ENCODE peak calls at places on chromosomes 1 and 21, in four cellular contexts. K is uterus, R is nephron progenitor cell, P is brain microvascular endothelial cell. I is an unnamed sample.
A peak's percentile ranks its signal among the peaks of the same experiment; 100 is the strongest.

GRCh38 chr1:46198026-46198826 is at the start of gene POMGNT1:
- DNase-seq in P (peak; percentile 16), K (peak; percentile 76), R (peak; percentile 82), I (peak; percentile 98)

GRCh38 chr1:225653463-225654276 is 747 bp upstream of the ENAH start:
- DNase-seq in K (peak; percentile 79), P (peak; percentile 80), R (peak; percentile 63), I (peak; percentile 30)

GRCh38 chr1:18191037-18191867 is 83.7 kb downstream of the IGSF21 start:
- DNase-seq in K (no peak), R (no peak), P (no peak), I (no peak)

GRCh38 chr1:40039245-40039756 is 1.2 kb upstream of the CAP1 start:
- DNase-seq in R (no peak), P (no peak), K (no peak), I (no peak)

GRCh38 chr1:244030481-244031040 is 20.5 kb upstream of the ZBTB18 start:
- DNase-seq in P (no peak), R (no peak), K (no peak), I (no peak)

GRCh38 chr1:85088408-85088784 is 40.1 kb upstream of the MCOLN3 start:
- DNase-seq in P (no peak), K (no peak), R (no peak), I (no peak)

GRCh38 chr1:40395211-40396175 is 22.0 kb downstream of the SMAP2 start:
- DNase-seq in R (no peak), K (no peak), P (no peak), I (no peak)

GRCh38 chr1:164803366-164803765 is 244.4 kb downstream of the PBX1 start:
- DNase-seq in K (no peak), P (peak; percentile 94), R (no peak), I (no peak)

GRCh38 chr1:96557336-96557735 is 164.2 kb upstream of the PTBP2 start:
- DNase-seq in K (no peak), P (no peak), R (no peak), I (no peak)

GRCh38 chr21:46604975-46605758 is at the start of gene S100B:
- DNase-seq in P (no peak), K (no peak), R (no peak), I (no peak)

GRCh38 chr1:33367488-33368405 is 46.8 kb upstream of the A3GALT2 start:
- DNase-seq in R (peak; percentile 91), P (peak; percentile 70), K (peak; percentile 89), I (peak; percentile 91)

GRCh38 chr1:225919906-225920305 is 4.1 kb downstream of the PYCR2 start:
- DNase-seq in P (no peak), K (no peak), R (no peak), I (no peak)

GRCh38 chr1:6198646-6199297 is 623 bp downstream of the RPL22 start:
- DNase-seq in K (no peak), P (no peak), R (no peak), I (no peak)

GRCh38 chr1:6386371-6386949 is 7.1 kb downstream of the ACOT7 start:
- DNase-seq in R (no peak), P (no peak), K (no peak), I (no peak)

GRCh38 chr1:245153081-245153644 is 1.6 kb upstream of the KIF26B start:
- DNase-seq in R (peak; percentile 73), K (peak; percentile 42), P (peak; percentile 73), I (peak; percentile 84)

GRCh38 chr1:111801071-111801850 is 45.6 kb downstream of the DDX20 start:
- DNase-seq in R (no peak), P (no peak), K (no peak), I (no peak)

GRCh38 chr1:234579967-234580366 is 30.0 kb downstream of the IRF2BP2 start:
- DNase-seq in R (no peak), K (no peak), P (no peak), I (peak; percentile 23)

GRCh38 chr1:119617751-119618691 is 30.0 kb downstream of the ZNF697 start:
- DNase-seq in P (no peak), K (no peak), R (no peak), I (no peak)

GRCh38 chr1:182617075-182617429 is 12.9 kb upstream of the RGS16 start:
- DNase-seq in K (no peak), P (no peak), R (no peak), I (no peak)

GRCh38 chr1:92943515-92943873 is 17.8 kb downstream of the DIPK1A start:
- DNase-seq in K (no peak), R (no peak), P (no peak), I (no peak)

GRCh38 chr1:239951518-239952130 is 140.1 kb upstream of the FMN2 start:
- DNase-seq in P (peak; percentile 75), K (no peak), R (peak; percentile 80), I (peak; percentile 59)

GRCh38 chr1:232579958-232580705 is 49.8 kb downstream of the SIPA1L2 start:
- DNase-seq in P (no peak), K (no peak), R (no peak), I (no peak)

GRCh38 chr1:181104790-181105133 is 16.3 kb downstream of the IER5 start:
- DNase-seq in R (peak; percentile 74), P (no peak), K (peak; percentile 63), I (peak; percentile 44)

GRCh38 chr1:247421074-247421473 is 5.1 kb downstream of the NLRP3 start:
- DNase-seq in P (no peak), K (no peak), R (no peak), I (no peak)

GRCh38 chr1:119647228-119647733 is 785 bp downstream of the ZNF697 start:
- DNase-seq in R (peak; percentile 27), K (no peak), P (no peak), I (no peak)

GRCh38 chr1:171352554-171352953 is 38.6 kb downstream of the FMO4 start:
- DNase-seq in K (no peak), P (no peak), R (no peak), I (no peak)

GRCh38 chr1:94236630-94237290 is 624 bp downstream of the ARHGAP29 start:
- DNase-seq in K (peak; percentile 24), P (no peak), R (no peak), I (no peak)

GRCh38 chr1:4084896-4085295 is 184.8 kb upstream of the C1orf174 start:
- DNase-seq in K (no peak), R (no peak), P (no peak), I (no peak)

GRCh38 chr1:192493584-192493983 is 82.0 kb upstream of the RGS1 start:
- DNase-seq in R (no peak), P (no peak), K (no peak), I (no peak)

GRCh38 chr1:91872560-91873081 is 13.3 kb downstream of the TGFBR3 start:
- DNase-seq in P (no peak), K (no peak), R (no peak), I (no peak)

GRCh38 chr1:73998348-73998959 is 199.5 kb downstream of the LRRIQ3 start:
- DNase-seq in R (no peak), P (no peak), K (no peak), I (peak; percentile 8)

GRCh38 chr1:99598738-99599411 is 47.0 kb upstream of the PALMD start:
- DNase-seq in R (no peak), P (peak; percentile 14), K (no peak), I (no peak)

GRCh38 chr1:3423245-3423829 is 31.1 kb upstream of the ARHGEF16 start:
- DNase-seq in R (no peak), P (no peak), K (peak; percentile 31), I (no peak)

GRCh38 chr1:193113258-193113991 is 8.2 kb upstream of the GLRX2 start:
- DNase-seq in K (no peak), R (no peak), P (no peak), I (no peak)

GRCh38 chr21:45463871-45464270 is 58.9 kb downstream of the COL18A1 start:
- DNase-seq in P (no peak), K (no peak), R (no peak), I (no peak)

GRCh38 chr1:214106375-214106774 is 118.6 kb downstream of the PROX1 start:
- DNase-seq in K (no peak), R (no peak), P (no peak), I (no peak)

GRCh38 chr21:32132911-32133310 is 145.9 kb downstream of the MIS18A start:
- DNase-seq in P (no peak), R (no peak), K (no peak), I (no peak)

GRCh38 chr21:41973861-41974751 is 20.3 kb upstream of the C2CD2 start:
- DNase-seq in K (no peak), P (no peak), R (no peak), I (peak; percentile 51)
- TF ChIP-seq CTCF in K (peak; percentile 4), P (peak; percentile 34), R (no peak), I (no peak)

DNA sequence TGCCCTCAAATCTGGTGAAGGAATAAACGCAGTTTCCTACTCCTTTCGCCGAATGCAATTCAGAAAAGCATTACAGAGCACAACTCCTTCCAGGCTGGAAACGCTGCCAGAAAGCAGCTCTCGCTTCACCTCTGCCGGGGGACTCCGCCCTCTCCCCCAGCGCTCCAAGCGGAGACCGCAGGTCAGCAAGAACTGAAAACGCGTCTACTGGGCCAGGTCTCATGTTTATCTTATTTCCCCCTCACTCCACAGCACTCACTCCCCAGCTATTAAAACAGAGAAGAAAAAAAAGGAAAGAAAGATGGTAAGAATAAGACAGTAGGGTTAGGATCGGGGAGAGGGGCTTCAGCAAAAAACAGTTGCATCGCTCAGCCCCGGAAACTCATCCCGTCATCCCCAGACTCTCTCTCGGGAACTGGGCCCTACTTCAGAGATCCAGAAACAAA is 833 bp upstream of the RCOR3 start:
- DNase-seq in R (peak; percentile 70), P (peak; percentile 63), K (peak; percentile 85), I (peak; percentile 70)
- TF ChIP-seq CTCF in R (no peak), P (peak; percentile 31), K (no peak), I (no peak)

GRCh38 chr1:31694069-31694909 is 9.5 kb downstream of the COL16A1 start:
- DNase-seq in R (no peak), K (no peak), P (no peak), I (no peak)

GRCh38 chr1:31697369-31697984 is 6.3 kb downstream of the COL16A1 start:
- DNase-seq in P (no peak), K (no peak), R (no peak), I (no peak)

GRCh38 chr1:31694910-31695300 is 8.9 kb downstream of the COL16A1 start:
- DNase-seq in K (no peak), R (no peak), P (no peak), I (no peak)

GRCh38 chr1:31696246-31696645 is 7.6 kb downstream of the COL16A1 start:
- DNase-seq in K (no peak), P (no peak), R (no peak), I (no peak)

DNA sequence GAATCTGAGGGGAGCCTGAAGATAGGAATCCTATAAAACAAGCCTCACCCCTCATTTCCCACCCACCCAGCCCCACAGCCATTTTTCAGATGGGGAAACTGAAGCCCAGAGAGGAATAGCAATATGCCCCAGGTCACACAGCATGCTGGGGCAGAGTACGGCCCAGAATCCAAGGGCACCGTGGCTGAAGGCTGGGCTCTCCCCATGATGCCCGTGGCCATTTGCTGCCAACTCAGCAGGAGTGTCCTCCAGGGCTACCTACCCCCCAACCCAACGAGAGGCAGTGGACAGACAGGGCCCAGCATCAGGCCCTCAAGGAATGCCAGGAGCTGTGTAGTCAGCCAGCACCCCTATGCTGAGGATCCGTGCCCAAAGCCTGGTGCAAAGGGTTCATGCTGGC is 8.5 kb downstream of the COL16A1 start:
- DNase-seq in R (no peak), K (no peak), P (no peak), I (no peak)
- TF ChIP-seq CTCF in R (no peak), K (no peak), P (no peak), I (no peak)

GRCh38 chr21:41876928-41877652 is 2.1 kb downstream of the PRDM15 start:
- DNase-seq in K (no peak), P (no peak), R (no peak), I (no peak)
- TF ChIP-seq CTCF in K (no peak), P (no peak), R (no peak), I (peak; percentile 2)

I was measured in GM20000.